ENCODE peak calls at places on chromosomes 2 and 18, in seven cellular contexts. W is HFF-Myc, G is lower lobe of right lung, S is mammary epithelial cell, Y is astrocyte, O is left lung, Z is cardiac fibroblast. E is an unnamed sample.

GRCh38 chr2:155895016-155895415 is 437.5 kb downstream of the NR4A2 start:
- DNase-seq in W (no peak), G (no peak), S (peak), Y (peak), O (no peak), Z (no peak), E (peak)

GRCh38 chr2:74991977-74992376 is 33.5 kb downstream of the POLE4 start:
- DNase-seq in W (peak), G (no peak), S (peak), Y (peak), O (no peak), Z (peak), E (no peak)

GRCh38 chr18:46402945-46403344 is 254.1 kb downstream of the LOXHD1 start:
- DNase-seq in W (no peak), G (no peak), S (no peak), Y (no peak), O (no peak), Z (no peak), E (no peak)

GRCh38 chr2:10530607-10531239 is 82.6 kb upstream of the ODC1 start:
- DNase-seq in W (no peak), G (no peak), S (no peak), Y (no peak), O (no peak), Z (no peak), E (no peak)

GRCh38 chr2:26229595-26229994 is 14.8 kb downstream of the HADHA start:
- DNase-seq in W (no peak), G (no peak), S (no peak), Y (no peak), O (no peak), Z (no peak), E (no peak)

GRCh38 chr2:119528036-119528435 is 3.8 kb upstream of the SCTR start:
- DNase-seq in W (no peak), G (no peak), S (no peak), Y (no peak), O (no peak), Z (no peak), E (no peak)

GRCh38 chr18:58057291-58057965 is 13.4 kb downstream of the NEDD4L start:
- DNase-seq in W (no peak), G (no peak), S (peak), Y (no peak), O (no peak), Z (no peak), E (no peak)

GRCh38 chr18:46456691-46457090 is 200.3 kb downstream of the LOXHD1 start:
- DNase-seq in W (no peak), G (no peak), S (no peak), Y (no peak), O (no peak), Z (no peak), E (no peak)

GRCh38 chr2:232896700-232897385 is 26.8 kb downstream of the SNORC start:
- DNase-seq in W (no peak), G (no peak), S (no peak), Y (no peak), O (no peak), Z (no peak), E (no peak)

GRCh38 chr2:218517434-218518206 is 50.5 kb downstream of the USP37 start:
- DNase-seq in W (no peak), G (no peak), S (no peak), Y (no peak), O (no peak), Z (peak), E (no peak)

GRCh38 chr2:170391018-170391417 is 213.1 kb downstream of the MYO3B start:
- DNase-seq in W (no peak), G (no peak), S (no peak), Y (no peak), O (no peak), Z (no peak), E (no peak)

GRCh38 chr2:5540856-5541255 is 151.3 kb upstream of the SOX11 start:
- DNase-seq in W (no peak), G (no peak), S (no peak), Y (no peak), O (no peak), Z (no peak), E (no peak)

GRCh38 chr2:33034784-33035183 is 88.0 kb downstream of the LTBP1 start:
- DNase-seq in W (no peak), G (no peak), S (peak), Y (peak), O (no peak), Z (peak), E (peak)

GRCh38 chr18:31658670-31659573 is 25.5 kb downstream of the B4GALT6 start:
- DNase-seq in W (no peak), G (no peak), S (no peak), Y (peak), O (no peak), Z (no peak), E (no peak)

GRCh38 chr2:160225722-160226121 is 25.6 kb upstream of the ITGB6 start:
- DNase-seq in W (no peak), G (no peak), S (peak), Y (no peak), O (no peak), Z (no peak), E (peak)

GRCh38 chr2:186962085-186962747 is 113.2 kb upstream of the ZSWIM2 start:
- DNase-seq in W (no peak), G (no peak), S (no peak), Y (no peak), O (no peak), Z (no peak), E (no peak)

GRCh38 chr2:197097578-197098366 is 171.3 kb upstream of the PGAP1 start:
- DNase-seq in W (no peak), G (no peak), S (peak), Y (peak), O (no peak), Z (peak), E (peak)

GRCh38 chr2:1047485-1047884 is 96.8 kb downstream of the SNTG2 start:
- DNase-seq in W (no peak), G (no peak), S (no peak), Y (peak), O (no peak), Z (peak), E (no peak)

GRCh38 chr2:14557921-14558320 is 74.6 kb upstream of the LRATD1 start:
- DNase-seq in W (no peak), G (no peak), S (peak), Y (no peak), O (no peak), Z (no peak), E (no peak)

GRCh38 chr2:127635380-127636237 is 10.3 kb upstream of the GPR17 start:
- DNase-seq in W (no peak), G (no peak), S (no peak), Y (no peak), O (no peak), Z (no peak), E (no peak)

GRCh38 chr2:66845307-66845706 is 410.4 kb downstream of the MEIS1 start:
- DNase-seq in W (no peak), G (no peak), S (no peak), Y (no peak), O (no peak), Z (peak), E (no peak)

GRCh38 chr18:8350628-8351027 is 258.6 kb upstream of the RAB12 start:
- DNase-seq in W (no peak), G (no peak), S (no peak), Y (no peak), O (no peak), Z (no peak), E (no peak)

GRCh38 chr2:204948364-204948763 is 403.1 kb downstream of the PARD3B start:
- DNase-seq in W (no peak), G (no peak), S (no peak), Y (no peak), O (no peak), Z (no peak), E (no peak)

GRCh38 chr18:13658444-13659204 is 67.7 kb downstream of the FAM210A start:
- DNase-seq in W (no peak), G (no peak), S (no peak), Y (no peak), O (no peak), Z (no peak), E (no peak)

GRCh38 chr2:23486676-23487075 is 101.7 kb downstream of the KLHL29 start:
- DNase-seq in W (no peak), G (no peak), S (no peak), Y (no peak), O (peak), Z (peak), E (no peak)

GRCh38 chr2:237760506-237761502 is 37.8 kb upstream of the RBM44 start:
- DNase-seq in W (no peak), G (no peak), S (no peak), Y (peak), O (no peak), Z (no peak), E (no peak)

DNA sequence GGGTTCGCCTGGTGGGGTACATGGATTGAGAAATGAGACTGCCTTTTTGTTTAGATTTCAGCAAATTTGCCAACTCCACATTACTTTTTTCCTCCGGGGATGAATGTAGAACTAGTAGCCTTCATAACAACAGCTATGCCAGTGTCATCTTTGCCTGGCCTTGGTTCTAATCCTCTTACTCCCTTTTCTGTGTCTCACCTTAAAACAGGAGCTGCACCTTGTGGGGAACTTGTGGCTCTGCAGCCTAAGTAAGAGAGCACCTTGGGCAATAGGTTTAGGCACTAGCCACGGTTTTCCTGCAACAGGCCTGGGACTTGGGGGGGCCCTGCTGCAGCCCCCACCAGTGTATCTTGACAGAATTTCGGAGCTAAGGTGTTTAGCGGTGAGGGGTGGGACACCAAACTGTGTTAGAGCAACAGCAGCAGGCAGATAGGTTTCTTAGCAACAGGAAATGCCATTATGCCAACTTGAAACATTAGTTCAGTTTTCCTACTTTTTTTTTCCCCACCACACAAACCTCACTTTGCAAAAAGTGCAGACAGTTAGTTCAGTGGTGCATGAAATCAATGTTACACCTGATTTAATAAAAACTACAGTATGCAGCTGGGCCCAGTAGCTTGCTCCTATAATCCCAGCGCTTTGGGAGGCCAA is 173.7 kb downstream of the PRKCE start:
- DNase-seq in W (no peak), G (no peak), S (no peak), Y (peak), O (no peak), Z (no peak), E (peak)
- TF ChIP-seq CTCF in W (no peak), G (no peak), S (peak), Y (no peak), O (no peak), Z (no peak), E (no peak)

GRCh38 chr18:45251236-45251635 is 364.0 kb upstream of the SLC14A2 start:
- DNase-seq in W (no peak), G (no peak), S (no peak), Y (peak), O (no peak), Z (no peak), E (no peak)

GRCh38 chr18:45250479-45250878 is 364.8 kb upstream of the SLC14A2 start:
- DNase-seq in W (no peak), G (no peak), S (no peak), Y (no peak), O (no peak), Z (peak), E (no peak)

GRCh38 chr18:45249306-45249705 is 366.0 kb upstream of the SLC14A2 start:
- DNase-seq in W (no peak), G (no peak), S (no peak), Y (peak), O (no peak), Z (peak), E (no peak)

GRCh38 chr18:45245036-45245638 is 370.1 kb upstream of the SLC14A2 start:
- DNase-seq in W (no peak), G (no peak), S (no peak), Y (peak), O (no peak), Z (no peak), E (no peak)

DNA sequence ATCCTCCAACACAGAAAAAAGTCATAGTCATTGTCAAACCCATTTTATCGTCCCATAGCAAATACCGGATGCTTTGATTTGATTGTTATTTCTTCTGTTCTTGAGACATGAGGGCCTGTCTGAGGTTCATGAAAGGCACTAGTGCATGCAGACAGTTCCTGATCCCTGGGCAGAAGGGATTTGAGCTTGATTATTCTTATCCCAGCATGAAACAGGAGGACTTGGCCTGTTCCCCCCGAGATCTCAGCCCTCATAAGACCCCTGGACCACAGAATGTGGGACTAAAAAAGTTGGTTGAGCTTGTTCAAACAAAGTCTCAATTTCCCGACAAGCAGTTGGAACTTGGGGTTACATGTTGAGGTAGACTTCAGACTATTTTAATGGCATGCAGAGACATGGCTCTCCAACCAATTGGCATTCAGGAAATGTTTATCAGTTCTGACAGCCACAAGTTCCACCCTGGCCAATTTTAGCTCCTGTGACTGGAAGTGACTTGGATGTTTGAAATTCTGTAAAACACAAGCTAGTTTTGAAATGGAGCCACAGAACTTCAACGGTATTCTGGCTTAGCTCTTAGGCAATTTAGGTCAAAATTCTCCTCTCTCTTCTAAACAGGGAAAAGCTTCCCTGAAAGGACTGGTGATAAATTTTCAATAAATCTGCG is 366.9 kb upstream of the SLC14A2 start:
- DNase-seq in W (no peak), G (no peak), S (no peak), Y (peak), O (no peak), Z (peak), E (no peak)
- TF ChIP-seq CTCF in W (no peak), G (no peak), S (no peak), Y (no peak), O (no peak), Z (no peak), E (no peak)

GRCh38 chr2:174981336-174981735 is 23.8 kb downstream of the CHN1 start:
- DNase-seq in W (no peak), G (no peak), S (no peak), Y (no peak), O (no peak), Z (no peak), E (no peak)

GRCh38 chr2:174979996-174980395 is 25.2 kb downstream of the CHN1 start:
- DNase-seq in W (no peak), G (no peak), S (no peak), Y (no peak), O (no peak), Z (peak), E (no peak)

GRCh38 chr2:174984561-174984960 is 20.6 kb downstream of the CHN1 start:
- DNase-seq in W (no peak), G (no peak), S (no peak), Y (no peak), O (no peak), Z (no peak), E (no peak)

GRCh38 chr2:174985624-174986023 is 19.6 kb downstream of the CHN1 start:
- DNase-seq in W (no peak), G (no peak), S (no peak), Y (no peak), O (no peak), Z (peak), E (peak)
- TF ChIP-seq CTCF in W (no peak), G (peak), S (peak), Y (peak), O (peak), Z (peak), E (peak)

DNA sequence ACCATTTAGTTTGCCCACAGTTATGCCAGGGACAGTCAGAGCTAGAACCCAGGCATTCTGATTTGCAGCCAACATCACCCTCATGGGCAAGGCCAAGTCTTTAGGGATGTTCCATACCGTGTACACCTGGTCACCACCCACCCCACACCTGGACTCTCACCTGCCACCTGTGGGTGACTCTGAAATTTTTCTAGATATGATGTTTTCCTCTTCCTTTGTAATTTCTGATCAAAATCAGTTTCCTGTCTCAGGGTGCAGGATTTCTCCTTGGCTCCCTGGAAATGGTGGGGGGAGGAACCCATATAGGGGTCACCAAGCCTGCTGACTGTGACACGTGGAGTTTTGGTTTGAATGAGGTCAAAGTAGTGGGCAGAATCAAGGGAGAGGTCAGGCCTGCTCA is 138.2 kb downstream of the ACOXL start:
- DNase-seq in W (no peak), G (no peak), S (no peak), Y (no peak), O (no peak), Z (no peak), E (no peak)
- TF ChIP-seq CTCF in W (no peak), G (no peak), S (peak), Y (no peak), O (no peak), Z (no peak), E (no peak)

GRCh38 chr2:159072795-159073194 is 104.4 kb downstream of the TANC1 start:
- DNase-seq in W (no peak), G (no peak), S (peak), Y (peak), O (no peak), Z (peak), E (no peak)

GRCh38 chr2:159070235-159070634 is 101.8 kb downstream of the TANC1 start:
- DNase-seq in W (no peak), G (no peak), S (no peak), Y (no peak), O (no peak), Z (no peak), E (no peak)

GRCh38 chr2:159069229-159069628 is 100.8 kb downstream of the TANC1 start:
- DNase-seq in W (no peak), G (no peak), S (no peak), Y (no peak), O (no peak), Z (no peak), E (no peak)

GRCh38 chr2:159073256-159073655 is 104.8 kb downstream of the TANC1 start:
- DNase-seq in W (no peak), G (no peak), S (peak), Y (peak), O (no peak), Z (peak), E (no peak)

GRCh38 chr2:159071190-159071915 is 102.9 kb downstream of the TANC1 start:
- DNase-seq in W (no peak), G (no peak), S (no peak), Y (peak), O (no peak), Z (peak), E (no peak)
- TF ChIP-seq CTCF in W (no peak), G (no peak), S (no peak), Y (no peak), O (peak), Z (no peak), E (no peak)

GRCh38 chr2:165563468-165564225 is 94.1 kb downstream of the CSRNP3 start:
- DNase-seq in W (no peak), G (no peak), S (no peak), Y (no peak), O (no peak), Z (no peak), E (peak)
- TF ChIP-seq CTCF in W (peak), G (no peak), S (peak), Y (no peak), O (no peak), Z (peak), E (peak)